ENCODE peak calls at places on chromosomes 2 and 18, in eight cellular contexts. R is spleen; I is nucleus accumbens; C is HL-60; E is stimulated activated CD8-positive, alpha-beta memory T cell treated with anti-CD3 and anti-CD28 coated beads, Interleukin-2, amount 100 ng/mL, for 48 hours; W is astrocyte of the spinal cord; V is upper lobe of right lung; Q is T-helper 2 cell. N is an unnamed sample.

GRCh38 chr18:79608069-79608468 is 71.5 kb upstream of the CTDP1 start:
- DNase-seq in R (peak), I (no peak), E (no peak), V (peak), C (no peak), W (no peak), Q (no peak), N (no peak)

GRCh38 chr2:231709981-231710750 is 1.8 kb downstream of the PTMA start:
- DNase-seq in I (peak), Q (peak), W (peak), V (peak), R (peak), E (peak), C (no peak), N (peak)

GRCh38 chr2:7963787-7964186 is 718.1 kb upstream of the ID2 start:
- DNase-seq in V (no peak), I (no peak), E (no peak), W (no peak), R (no peak), C (no peak), Q (no peak), N (no peak)

GRCh38 chr2:236855866-236856855 is 229.5 kb upstream of the COPS8 start:
- DNase-seq in Q (no peak), R (no peak), W (no peak), V (no peak), E (no peak), I (no peak), C (no peak), N (no peak)

GRCh38 chr2:238701066-238701906 is 146.6 kb upstream of the TWIST2 start:
- DNase-seq in C (no peak), Q (no peak), W (no peak), I (no peak), V (no peak), E (no peak), R (no peak), N (no peak)

GRCh38 chr2:102422910-102423309 is at the start of gene IL18RAP:
- DNase-seq in Q (no peak), E (no peak), I (no peak), V (no peak), W (no peak), R (no peak), C (no peak), N (no peak)

GRCh38 chr18:80232030-80232429 is 15.3 kb downstream of the PARD6G start:
- DNase-seq in Q (no peak), R (no peak), C (no peak), V (no peak), W (no peak), E (no peak), I (no peak), N (no peak)

GRCh38 chr18:77366725-77367641 is 117.3 kb downstream of the GALR1 start:
- DNase-seq in I (peak), V (no peak), E (no peak), C (no peak), R (no peak), W (peak), Q (no peak), N (no peak)

GRCh38 chr2:236954641-236955040 is 131.0 kb upstream of the COPS8 start:
- DNase-seq in E (no peak), R (no peak), Q (no peak), C (no peak), I (no peak), V (no peak), W (no peak), N (no peak)

GRCh38 chr2:235032949-235033348 is 81.1 kb downstream of the SH3BP4 start:
- DNase-seq in E (no peak), V (no peak), I (no peak), C (no peak), W (no peak), Q (no peak), R (peak), N (no peak)

GRCh38 chr2:37653805-37654378 is 17.6 kb downstream of the CDC42EP3 start:
- DNase-seq in V (no peak), C (no peak), W (no peak), E (no peak), R (peak), Q (no peak), I (no peak), N (peak)

GRCh38 chr2:80395251-80395650 is 90.7 kb upstream of the LRRTM1 start:
- DNase-seq in V (no peak), Q (no peak), I (no peak), C (no peak), E (no peak), W (no peak), R (no peak), N (no peak)

GRCh38 chr18:74834424-74835309 is 237.0 kb downstream of the ZNF407 start:
- DNase-seq in R (no peak), V (no peak), I (no peak), W (no peak), Q (no peak), E (no peak), C (no peak), N (no peak)

GRCh38 chr18:36203360-36203895 is 16.1 kb downstream of the MOCOS start:
- DNase-seq in Q (no peak), W (no peak), C (no peak), I (no peak), E (no peak), R (peak), V (no peak), N (no peak)

GRCh38 chr2:86622878-86623548 is 652 bp downstream of the RNF103 start:
- DNase-seq in Q (peak), C (no peak), R (peak), E (peak), W (peak), I (peak), V (peak), N (no peak)

GRCh38 chr18:48002933-48003365 is 72.5 kb upstream of the SMAD2 start:
- DNase-seq in R (peak), Q (no peak), I (no peak), W (peak), C (no peak), V (peak), E (no peak), N (no peak)

GRCh38 chr2:156006721-156007618 is 325.6 kb downstream of the NR4A2 start:
- DNase-seq in C (no peak), V (no peak), R (peak), W (no peak), Q (no peak), E (no peak), I (no peak), N (no peak)

N was measured in GM18507.